ENCODE peak calls at places on chromosomes 3 and 15, in nine cellular contexts. T is aorta, N is tibial nerve, Q is H9, S is GM23338, K is body of pancreas, Z is esophagus squamous epithelium, G is lower lobe of right lung, U is foreskin keratinocyte. I is an unnamed sample.

GRCh38 chr15:74821091-74821789 is 5.2 kb upstream of the CPLX3 start:
- DNase-seq in T (no peak), N (no peak), Q (peak; percentile 63), S (peak; percentile 49), K (no peak), Z (no peak), G (no peak), U (no peak), I (no peak)

GRCh38 chr3:55097441-55097840 is 169.6 kb upstream of the LRTM1 start:
- DNase-seq in T (no peak), N (no peak), Q (no peak), S (no peak), K (no peak), Z (no peak), G (no peak), U (no peak), I (no peak)

GRCh38 chr3:52331906-52332305 is 15.8 kb downstream of the DNAH1 start:
- DNase-seq in T (no peak), N (no peak), Q (no peak), S (no peak), K (no peak), Z (no peak), G (no peak), U (no peak), I (no peak)

GRCh38 chr3:4531478-4532025 is 38.4 kb downstream of the ITPR1 start:
- DNase-seq in T (no peak), N (no peak), Q (no peak), S (no peak), K (no peak), Z (no peak), G (no peak), U (peak; percentile 26), I (no peak)

GRCh38 chr3:149625795-149626194 is 32.0 kb downstream of the WWTR1 start:
- DNase-seq in T (no peak), N (no peak), Q (no peak), S (no peak), K (no peak), Z (no peak), G (no peak), U (peak; percentile 39), I (no peak)

GRCh38 chr15:55434989-55435825 is 26.9 kb downstream of the PIERCE2 start:
- DNase-seq in T (no peak), N (no peak), Q (no peak), S (peak; percentile 86), K (no peak), Z (no peak), G (no peak), U (peak; percentile 41), I (no peak)

GRCh38 chr15:64156652-64157331 is 5.3 kb downstream of the SNX22 start:
- DNase-seq in T (no peak), N (no peak), Q (peak; percentile 17), S (no peak), K (no peak), Z (no peak), G (no peak), U (no peak), I (peak; percentile 45)

GRCh38 chr3:135869439-135870105 is 96.0 kb upstream of the PPP2R3A start:
- DNase-seq in T (no peak), N (no peak), Q (no peak), S (no peak), K (no peak), Z (no peak), G (no peak), U (peak; percentile 79), I (no peak)

GRCh38 chr15:99511529-99511864 is 54.3 kb upstream of the MEF2A start:
- DNase-seq in T (no peak), N (no peak), Q (no peak), S (no peak), K (no peak), Z (no peak), G (no peak), U (no peak), I (no peak)

GRCh38 chr15:23503546-23503945 is 56.5 kb upstream of the GOLGA6L2 start:
- DNase-seq in T (no peak), N (no peak), Q (no peak), S (peak; percentile 8), K (no peak), Z (no peak), G (no peak), U (no peak), I (no peak)

GRCh38 chr3:90069748-90070147 is 962.3 kb downstream of the EPHA3 start:
- DNase-seq in T (no peak), N (no peak), Q (no peak), S (peak; percentile 67), K (no peak), Z (no peak), G (no peak), U (peak; percentile 53), I (no peak)

GRCh38 chr3:101720851-101721649 is 3.4 kb upstream of the CEP97 start:
- DNase-seq in T (no peak), N (no peak), Q (no peak), S (no peak), K (no peak), Z (no peak), G (no peak), U (peak; percentile 91), I (no peak)

GRCh38 chr3:38438421-38438820 is 15.3 kb upstream of the ACVR2B start:
- DNase-seq in T (no peak), N (no peak), Q (no peak), S (no peak), K (peak; percentile 12), Z (no peak), G (no peak), U (no peak), I (no peak)

GRCh38 chr15:29131336-29132109 is 138.1 kb downstream of the NSMCE3 start:
- DNase-seq in T (no peak), N (no peak), Q (peak; percentile 12), S (no peak), K (no peak), Z (no peak), G (no peak), U (no peak), I (no peak)

GRCh38 chr3:195012100-195012499 is 258.9 kb downstream of the XXYLT1 start:
- DNase-seq in T (no peak), N (no peak), Q (no peak), S (no peak), K (no peak), Z (no peak), G (no peak), U (no peak), I (no peak)
- H3K4me1 ChIP-seq in T (no peaks in the 10 kb centered on the region), N (no peaks in the 10 kb centered on the region), Q (no peaks in the 10 kb centered on the region), S (peaks cover 4% of the 10 kb centered on the region), K (no peaks in the 10 kb centered on the region), Z (no peaks in the 10 kb centered on the region), G (peaks cover 12% of the 10 kb centered on the region), U (no peaks in the 10 kb centered on the region), I (peaks cover 6% of the 10 kb centered on the region)

DNA sequence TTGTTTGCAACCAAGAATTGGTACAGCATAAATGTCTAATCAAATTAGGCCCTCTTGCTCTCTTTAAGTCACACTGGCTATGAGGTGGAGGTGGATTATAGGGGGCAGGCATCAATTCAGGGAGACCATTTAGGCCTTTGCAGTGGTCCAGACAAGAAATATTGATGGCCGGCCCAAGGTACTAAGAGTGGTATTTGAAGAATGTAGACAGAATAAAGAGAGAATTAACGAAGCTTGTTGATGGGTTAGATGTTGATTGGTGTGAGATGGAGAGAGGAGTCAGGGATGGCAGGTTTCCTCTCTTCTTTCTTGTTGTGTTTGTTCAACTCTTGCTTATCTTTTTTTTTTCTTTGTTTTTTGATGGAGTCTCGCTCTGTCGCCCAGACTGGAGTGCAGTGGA is 48.5 kb downstream of the PIK3CA start:
- DNase-seq in T (no peak), N (no peak), Q (no peak), S (peak; percentile 64), K (no peak), Z (no peak), G (no peak), U (no peak), I (no peak)
- H3K27ac ChIP-seq in T (no peak overlapping the region), N (peak overlapping the region; percentile 70), Q (no peak overlapping the region), S (peak overlapping the region; percentile 51), K (no peak overlapping the region), Z (no peak overlapping the region), G (no peak overlapping the region), U (no peak overlapping the region), I (no peak overlapping the region)

DNA sequence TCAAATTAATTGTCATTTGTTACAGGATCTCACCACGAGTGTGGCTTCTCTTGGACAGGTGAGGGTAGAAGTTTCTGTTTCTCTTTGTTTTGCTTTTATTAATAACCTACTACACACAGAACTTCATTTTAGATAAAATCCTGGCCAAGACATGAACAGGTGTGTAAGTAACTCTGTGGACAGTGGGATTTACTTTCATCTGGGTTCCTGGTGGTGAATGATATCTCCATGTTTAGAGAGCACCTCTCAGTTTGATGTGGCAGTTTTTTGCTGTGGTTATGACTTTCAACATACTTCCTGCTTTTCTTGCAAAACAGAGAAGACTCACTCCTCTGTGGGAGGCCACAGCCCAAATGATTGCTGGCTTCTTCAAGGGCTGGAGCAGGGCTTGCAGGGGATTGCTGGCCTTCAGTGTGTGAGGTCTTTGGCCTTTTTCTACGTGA is 71.1 kb upstream of the XCR1 start:
- DNase-seq in T (no peak), N (no peak), Q (no peak), S (no peak), K (peak; percentile 24), Z (no peak), G (peak; percentile 57), U (no peak), I (peak; percentile 34)
- H3K4me1 ChIP-seq in T (no peaks in the 10 kb centered on the region), N (no peaks in the 10 kb centered on the region), Q (no peaks in the 10 kb centered on the region), S (no peaks in the 10 kb centered on the region), K (no peaks in the 10 kb centered on the region), Z (peaks cover 16% of the 10 kb centered on the region), G (peaks cover 47% of the 10 kb centered on the region), U (no peaks in the 10 kb centered on the region), I (no peaks in the 10 kb centered on the region)

GRCh38 chr15:79059081-79059572 is 31.5 kb downstream of the RASGRF1 start:
- DNase-seq in T (no peak), N (no peak), Q (no peak), S (no peak), K (no peak), Z (no peak), G (no peak), U (no peak), I (no peak)
- H3K27ac ChIP-seq in T (no peak overlapping the region), N (no peak overlapping the region), Q (no peak overlapping the region), S (no peak overlapping the region), K (no peak overlapping the region), Z (no peak overlapping the region), G (no peak overlapping the region), U (no peak overlapping the region), I (no peak overlapping the region)

GRCh38 chr15:81758789-81759188 is 287.0 kb downstream of the MEX3B start:
- DNase-seq in T (no peak), N (no peak), Q (no peak), S (peak; percentile 32), K (no peak), Z (no peak), G (no peak), U (no peak), I (no peak)
- H3K4me1 ChIP-seq in T (no peaks in the 10 kb centered on the region), N (no peaks in the 10 kb centered on the region), Q (peaks cover 7% of the 10 kb centered on the region), S (peaks cover 22% of the 10 kb centered on the region), K (no peaks in the 10 kb centered on the region), Z (peaks cover 6% of the 10 kb centered on the region), G (no peaks in the 10 kb centered on the region), U (no peaks in the 10 kb centered on the region), I (no peaks in the 10 kb centered on the region)

GRCh38 chr15:101559938-101560337 is 70.4 kb upstream of the PCSK6 start:
- DNase-seq in T (no peak), N (no peak), Q (no peak), S (no peak), K (no peak), Z (no peak), G (no peak), U (no peak), I (no peak)
- H3K27ac ChIP-seq in T (no peak overlapping the region), N (no peak overlapping the region), Q (no peak overlapping the region), S (no peak overlapping the region), K (no peak overlapping the region), Z (no peak overlapping the region), G (no peak overlapping the region), U (no peak overlapping the region), I (no peak overlapping the region)

I was measured in heart right ventricle.